ENCODE peak calls at places on chromosomes 5 and 9, in five cellular contexts. S is GM23248, K is PC-3, X is neural progenitor cell, Q is HCT116. Z is an unnamed sample. For H3K4me1, the result is how much of the 10 kb centered on the place peaks cover.

GRCh38 chr5:85140471-85140870 is 755.8 kb upstream of the EDIL3 start:
- DNase-seq in K (no peak), S (no peak), Q (no peak), X (no peak), Z (no peak)

GRCh38 chr5:168075387-168075786 is 216.1 kb upstream of the WWC1 start:
- DNase-seq in K (no peak), S (no peak), X (no peak), Q (no peak), Z (no peak)

GRCh38 chr5:169395136-169395535 is 94.2 kb upstream of the SLIT3 start:
- DNase-seq in S (no peak), Q (no peak), K (no peak), X (no peak), Z (no peak)

GRCh38 chr5:136810198-136810823 is 445.0 kb upstream of the TRPC7 start:
- DNase-seq in X (no peak), Q (no peak), K (peak), S (peak), Z (no peak)

GRCh38 chr5:41346609-41347008 is 133.3 kb upstream of the C6 start:
- DNase-seq in K (peak), X (no peak), Q (peak), S (peak), Z (no peak)

GRCh38 chr5:121366515-121366914 is 485.2 kb upstream of the FTMT start:
- DNase-seq in K (peak), S (peak), X (no peak), Q (no peak), Z (no peak)

GRCh38 chr5:41508696-41509398 is 1.6 kb downstream of the PLCXD3 start:
- DNase-seq in X (no peak), S (no peak), Q (no peak), K (peak), Z (no peak)

GRCh38 chr5:147601652-147602051 is 91.8 kb upstream of the DPYSL3 start:
- DNase-seq in K (no peak), S (no peak), Q (no peak), X (no peak), Z (no peak)

GRCh38 chr9:90219548-90220118 is 423.0 kb downstream of the DIRAS2 start:
- DNase-seq in K (peak), Q (no peak), X (peak), S (peak), Z (peak)

GRCh38 chr5:88724201-88724600 is 158.8 kb downstream of the MEF2C start:
- DNase-seq in Q (peak), K (peak), X (no peak), S (peak), Z (peak)

GRCh38 chr9:134923466-134923865 is 5.8 kb upstream of the FCN1 start:
- DNase-seq in X (no peak), S (no peak), Q (no peak), K (no peak), Z (no peak)

GRCh38 chr5:131747180-131748105 is 49.4 kb downstream of the FNIP1 start:
- DNase-seq in S (peak), K (peak), Q (no peak), X (no peak), Z (no peak)

GRCh38 chr5:19855453-19855852 is 132.5 kb downstream of the CDH18 start:
- DNase-seq in S (peak), X (no peak), K (no peak), Q (no peak), Z (no peak)

GRCh38 chr9:125785187-125785840 is 38.1 kb downstream of the PBX3 start:
- DNase-seq in X (no peak), S (no peak), K (no peak), Q (no peak), Z (no peak)

GRCh38 chr5:170782438-170782837 is 1.1 kb upstream of the GABRP start:
- DNase-seq in X (no peak), K (no peak), Q (no peak), S (no peak), Z (no peak)

GRCh38 chr5:17081142-17081541 is 136.3 kb upstream of the BASP1 start:
- DNase-seq in Q (no peak), X (no peak), S (peak), K (no peak), Z (no peak)
- TF ChIP-seq EZH2phosphoT487 in Q (no peak), X (no peak), S (no peak), K (no peak), Z (no peak)

GRCh38 chr9:31519424-31519823 is 865.0 kb upstream of the ACO1 start:
- DNase-seq in K (no peak), Q (no peak), S (no peak), X (no peak), Z (no peak)
- H3K4me2 ChIP-seq in K (no peak), Q (no peak), S (no peak), X (no peak), Z (no peak)

GRCh38 chr5:134267366-134268018 is 41.6 kb upstream of the PPP2CA start:
- DNase-seq in K (peak), Q (no peak), S (peak), X (no peak), Z (no peak)

GRCh38 chr5:134268019-134268601 is 42.2 kb upstream of the PPP2CA start:
- DNase-seq in S (no peak), K (no peak), X (no peak), Q (no peak), Z (no peak)

GRCh38 chr5:134271059-134271458 is 45.2 kb upstream of the PPP2CA start:
- DNase-seq in S (no peak), X (no peak), Q (no peak), K (no peak), Z (no peak)

GRCh38 chr5:134273642-134274361 is 47.9 kb upstream of the PPP2CA start:
- DNase-seq in Q (no peak), X (no peak), S (no peak), K (no peak), Z (no peak)

GRCh38 chr5:134268919-134269318 is 43.0 kb upstream of the PPP2CA start:
- DNase-seq in X (no peak), S (no peak), Q (no peak), K (no peak), Z (no peak)
- H3K4me1 ChIP-seq in X (under half), S (under half), Q (under half), K (under half), Z (under half)

DNA sequence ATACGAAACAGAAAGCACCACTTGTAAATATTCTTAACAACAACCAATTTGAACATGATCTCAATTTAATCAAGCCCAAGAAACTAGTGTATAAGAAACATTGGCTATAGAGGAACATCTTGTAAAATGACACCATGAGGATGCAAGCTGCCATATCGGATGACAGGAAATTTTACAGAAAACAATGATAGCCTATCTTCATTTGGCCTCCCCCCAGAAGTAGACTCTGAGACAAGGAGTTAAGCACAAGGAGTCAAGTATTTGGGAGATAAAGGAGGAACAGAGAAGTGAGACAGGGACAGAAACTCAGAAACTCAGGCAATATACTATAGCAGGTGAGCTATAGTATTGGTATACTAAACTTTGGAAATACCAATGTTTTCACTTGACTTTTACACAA is 28.2 kb downstream of the ERP44 start:
- DNase-seq in K (no peak), X (no peak), Q (no peak), S (no peak), Z (no peak)
- TF ChIP-seq EZH2phosphoT487 in K (no peak), X (no peak), Q (no peak), S (no peak), Z (no peak)